ENCODE peak calls at places on chromosomes 6 and 20, in ten cellular contexts. One of them, this sample, is unnamed.

GRCh38 chr6:139820191-139820590 is 445.7 kb upstream of the CITED2 start:
- DNase-seq in stimulated activated CD4-positive, alpha-beta T cell treated with anti-CD3 and anti-CD28 coated beads, Interleukin-12 subunit alpha, Interleukin-12 subunit beta, amount 100 ng/mL, for 4 hours: no peak
- DNase-seq in uterus: no peak
- DNase-seq in choroid plexus epithelial cell: peak
- DNase-seq in astrocyte of the hippocampus: peak
- DNase-seq in iPS DF 19.7: no peak
- DNase-seq in activated T-cell treated with anti-CD3 and anti-CD28 coated beads, Interleukin-2, amount 50 U/mL, for 72 hours: no peak
- DNase-seq in EL: peak
- DNase-seq in AG04450: peak
- DNase-seq in retina: no peak
- DNase-seq in this sample: no peak

GRCh38 chr6:2680264-2680908 is 70.3 kb downstream of the MYLK4 start:
- DNase-seq in stimulated activated CD4-positive, alpha-beta T cell treated with anti-CD3 and anti-CD28 coated beads, Interleukin-12 subunit alpha, Interleukin-12 subunit beta, amount 100 ng/mL, for 4 hours: no peak
- DNase-seq in uterus: no peak
- DNase-seq in choroid plexus epithelial cell: no peak
- DNase-seq in astrocyte of the hippocampus: peak
- DNase-seq in iPS DF 19.7: no peak
- DNase-seq in activated T-cell treated with anti-CD3 and anti-CD28 coated beads, Interleukin-2, amount 50 U/mL, for 72 hours: no peak
- DNase-seq in EL: no peak
- DNase-seq in AG04450: no peak
- DNase-seq in retina: no peak
- DNase-seq in this sample: no peak

GRCh38 chr6:169646906-169647567 is 54.8 kb downstream of the WDR27 start:
- DNase-seq in stimulated activated CD4-positive, alpha-beta T cell treated with anti-CD3 and anti-CD28 coated beads, Interleukin-12 subunit alpha, Interleukin-12 subunit beta, amount 100 ng/mL, for 4 hours: no peak
- DNase-seq in uterus: no peak
- DNase-seq in choroid plexus epithelial cell: no peak
- DNase-seq in astrocyte of the hippocampus: no peak
- DNase-seq in iPS DF 19.7: no peak
- DNase-seq in activated T-cell treated with anti-CD3 and anti-CD28 coated beads, Interleukin-2, amount 50 U/mL, for 72 hours: no peak
- DNase-seq in EL: no peak
- DNase-seq in AG04450: no peak
- DNase-seq in retina: no peak
- DNase-seq in this sample: no peak

GRCh38 chr6:30778001-30778400 is 33.7 kb upstream of the IER3 start:
- DNase-seq in stimulated activated CD4-positive, alpha-beta T cell treated with anti-CD3 and anti-CD28 coated beads, Interleukin-12 subunit alpha, Interleukin-12 subunit beta, amount 100 ng/mL, for 4 hours: no peak
- DNase-seq in uterus: no peak
- DNase-seq in choroid plexus epithelial cell: no peak
- DNase-seq in astrocyte of the hippocampus: no peak
- DNase-seq in iPS DF 19.7: no peak
- DNase-seq in activated T-cell treated with anti-CD3 and anti-CD28 coated beads, Interleukin-2, amount 50 U/mL, for 72 hours: no peak
- DNase-seq in EL: no peak
- DNase-seq in AG04450: no peak
- DNase-seq in retina: no peak
- DNase-seq in this sample: no peak

GRCh38 chr6:132122871-132123270 is 171.7 kb upstream of the CCN2 start:
- DNase-seq in stimulated activated CD4-positive, alpha-beta T cell treated with anti-CD3 and anti-CD28 coated beads, Interleukin-12 subunit alpha, Interleukin-12 subunit beta, amount 100 ng/mL, for 4 hours: no peak
- DNase-seq in uterus: no peak
- DNase-seq in choroid plexus epithelial cell: peak
- DNase-seq in astrocyte of the hippocampus: peak
- DNase-seq in iPS DF 19.7: no peak
- DNase-seq in activated T-cell treated with anti-CD3 and anti-CD28 coated beads, Interleukin-2, amount 50 U/mL, for 72 hours: no peak
- DNase-seq in EL: no peak
- DNase-seq in AG04450: peak
- DNase-seq in retina: no peak
- DNase-seq in this sample: no peak

GRCh38 chr6:3041147-3041546 is 27.1 kb upstream of the RIPK1 start:
- DNase-seq in stimulated activated CD4-positive, alpha-beta T cell treated with anti-CD3 and anti-CD28 coated beads, Interleukin-12 subunit alpha, Interleukin-12 subunit beta, amount 100 ng/mL, for 4 hours: no peak
- DNase-seq in uterus: no peak
- DNase-seq in choroid plexus epithelial cell: no peak
- DNase-seq in astrocyte of the hippocampus: no peak
- DNase-seq in iPS DF 19.7: no peak
- DNase-seq in activated T-cell treated with anti-CD3 and anti-CD28 coated beads, Interleukin-2, amount 50 U/mL, for 72 hours: no peak
- DNase-seq in EL: no peak
- DNase-seq in AG04450: no peak
- DNase-seq in retina: no peak
- DNase-seq in this sample: no peak

GRCh38 chr6:33856655-33857054 is 52.9 kb upstream of the MLN start:
- DNase-seq in stimulated activated CD4-positive, alpha-beta T cell treated with anti-CD3 and anti-CD28 coated beads, Interleukin-12 subunit alpha, Interleukin-12 subunit beta, amount 100 ng/mL, for 4 hours: peak
- DNase-seq in uterus: no peak
- DNase-seq in choroid plexus epithelial cell: no peak
- DNase-seq in astrocyte of the hippocampus: no peak
- DNase-seq in iPS DF 19.7: no peak
- DNase-seq in activated T-cell treated with anti-CD3 and anti-CD28 coated beads, Interleukin-2, amount 50 U/mL, for 72 hours: peak
- DNase-seq in EL: no peak
- DNase-seq in AG04450: no peak
- DNase-seq in retina: no peak
- DNase-seq in this sample: peak

GRCh38 chr6:33779305-33779704 is 9.6 kb downstream of the LEMD2 start:
- DNase-seq in stimulated activated CD4-positive, alpha-beta T cell treated with anti-CD3 and anti-CD28 coated beads, Interleukin-12 subunit alpha, Interleukin-12 subunit beta, amount 100 ng/mL, for 4 hours: no peak
- DNase-seq in uterus: no peak
- DNase-seq in choroid plexus epithelial cell: no peak
- DNase-seq in astrocyte of the hippocampus: peak
- DNase-seq in iPS DF 19.7: no peak
- DNase-seq in activated T-cell treated with anti-CD3 and anti-CD28 coated beads, Interleukin-2, amount 50 U/mL, for 72 hours: no peak
- DNase-seq in EL: no peak
- DNase-seq in AG04450: no peak
- DNase-seq in retina: peak
- DNase-seq in this sample: no peak

GRCh38 chr20:45367126-45367525 is 4.2 kb downstream of the SYS1 start:
- DNase-seq in stimulated activated CD4-positive, alpha-beta T cell treated with anti-CD3 and anti-CD28 coated beads, Interleukin-12 subunit alpha, Interleukin-12 subunit beta, amount 100 ng/mL, for 4 hours: no peak
- DNase-seq in uterus: no peak
- DNase-seq in choroid plexus epithelial cell: no peak
- DNase-seq in astrocyte of the hippocampus: no peak
- DNase-seq in iPS DF 19.7: no peak
- DNase-seq in activated T-cell treated with anti-CD3 and anti-CD28 coated beads, Interleukin-2, amount 50 U/mL, for 72 hours: no peak
- DNase-seq in EL: no peak
- DNase-seq in AG04450: no peak
- DNase-seq in retina: no peak
- DNase-seq in this sample: no peak

GRCh38 chr20:46308258-46309157 is at the start of gene CDH22:
- DNase-seq in stimulated activated CD4-positive, alpha-beta T cell treated with anti-CD3 and anti-CD28 coated beads, Interleukin-12 subunit alpha, Interleukin-12 subunit beta, amount 100 ng/mL, for 4 hours: peak
- DNase-seq in uterus: no peak
- DNase-seq in choroid plexus epithelial cell: peak
- DNase-seq in astrocyte of the hippocampus: peak
- DNase-seq in iPS DF 19.7: no peak
- DNase-seq in activated T-cell treated with anti-CD3 and anti-CD28 coated beads, Interleukin-2, amount 50 U/mL, for 72 hours: peak
- DNase-seq in EL: peak
- DNase-seq in AG04450: no peak
- DNase-seq in retina: peak
- DNase-seq in this sample: peak

GRCh38 chr6:27472182-27472616 is 706 bp downstream of the ZNF184 start:
- DNase-seq in stimulated activated CD4-positive, alpha-beta T cell treated with anti-CD3 and anti-CD28 coated beads, Interleukin-12 subunit alpha, Interleukin-12 subunit beta, amount 100 ng/mL, for 4 hours: peak
- DNase-seq in uterus: peak
- DNase-seq in choroid plexus epithelial cell: peak
- DNase-seq in astrocyte of the hippocampus: peak
- DNase-seq in iPS DF 19.7: no peak
- DNase-seq in activated T-cell treated with anti-CD3 and anti-CD28 coated beads, Interleukin-2, amount 50 U/mL, for 72 hours: peak
- DNase-seq in EL: peak
- DNase-seq in AG04450: peak
- DNase-seq in retina: no peak
- DNase-seq in this sample: peak

GRCh38 chr20:34264141-34264540 is 22.9 kb downstream of the ASIP start:
- DNase-seq in stimulated activated CD4-positive, alpha-beta T cell treated with anti-CD3 and anti-CD28 coated beads, Interleukin-12 subunit alpha, Interleukin-12 subunit beta, amount 100 ng/mL, for 4 hours: no peak
- DNase-seq in uterus: no peak
- DNase-seq in choroid plexus epithelial cell: no peak
- DNase-seq in astrocyte of the hippocampus: no peak
- DNase-seq in iPS DF 19.7: no peak
- DNase-seq in activated T-cell treated with anti-CD3 and anti-CD28 coated beads, Interleukin-2, amount 50 U/mL, for 72 hours: no peak
- DNase-seq in EL: no peak
- DNase-seq in AG04450: no peak
- DNase-seq in retina: no peak
- DNase-seq in this sample: no peak

GRCh38 chr20:63313349-63314014 is 20.5 kb downstream of the COL20A1 start:
- DNase-seq in stimulated activated CD4-positive, alpha-beta T cell treated with anti-CD3 and anti-CD28 coated beads, Interleukin-12 subunit alpha, Interleukin-12 subunit beta, amount 100 ng/mL, for 4 hours: no peak
- DNase-seq in uterus: no peak
- DNase-seq in choroid plexus epithelial cell: no peak
- DNase-seq in astrocyte of the hippocampus: no peak
- DNase-seq in iPS DF 19.7: no peak
- DNase-seq in activated T-cell treated with anti-CD3 and anti-CD28 coated beads, Interleukin-2, amount 50 U/mL, for 72 hours: no peak
- DNase-seq in EL: no peak
- DNase-seq in AG04450: no peak
- DNase-seq in retina: no peak
- DNase-seq in this sample: no peak

GRCh38 chr6:34697904-34698557 is 1.5 kb upstream of the ILRUN start:
- DNase-seq in stimulated activated CD4-positive, alpha-beta T cell treated with anti-CD3 and anti-CD28 coated beads, Interleukin-12 subunit alpha, Interleukin-12 subunit beta, amount 100 ng/mL, for 4 hours: no peak
- DNase-seq in uterus: no peak
- DNase-seq in choroid plexus epithelial cell: no peak
- DNase-seq in astrocyte of the hippocampus: no peak
- DNase-seq in iPS DF 19.7: no peak
- DNase-seq in activated T-cell treated with anti-CD3 and anti-CD28 coated beads, Interleukin-2, amount 50 U/mL, for 72 hours: no peak
- DNase-seq in EL: no peak
- DNase-seq in AG04450: no peak
- DNase-seq in retina: no peak
- DNase-seq in this sample: no peak

GRCh38 chr20:62754122-62754990 is 41.9 kb upstream of the MRGBP start:
- DNase-seq in stimulated activated CD4-positive, alpha-beta T cell treated with anti-CD3 and anti-CD28 coated beads, Interleukin-12 subunit alpha, Interleukin-12 subunit beta, amount 100 ng/mL, for 4 hours: no peak
- DNase-seq in uterus: no peak
- DNase-seq in choroid plexus epithelial cell: no peak
- DNase-seq in astrocyte of the hippocampus: no peak
- DNase-seq in iPS DF 19.7: no peak
- DNase-seq in activated T-cell treated with anti-CD3 and anti-CD28 coated beads, Interleukin-2, amount 50 U/mL, for 72 hours: no peak
- DNase-seq in EL: no peak
- DNase-seq in AG04450: no peak
- DNase-seq in retina: no peak
- DNase-seq in this sample: no peak

GRCh38 chr6:92577077-92577719 is 842.2 kb downstream of the EPHA7 start:
- DNase-seq in stimulated activated CD4-positive, alpha-beta T cell treated with anti-CD3 and anti-CD28 coated beads, Interleukin-12 subunit alpha, Interleukin-12 subunit beta, amount 100 ng/mL, for 4 hours: no peak
- DNase-seq in uterus: no peak
- DNase-seq in choroid plexus epithelial cell: peak
- DNase-seq in astrocyte of the hippocampus: peak
- DNase-seq in iPS DF 19.7: peak
- DNase-seq in activated T-cell treated with anti-CD3 and anti-CD28 coated beads, Interleukin-2, amount 50 U/mL, for 72 hours: no peak
- DNase-seq in EL: no peak
- DNase-seq in AG04450: peak
- DNase-seq in retina: no peak
- DNase-seq in this sample: no peak

GRCh38 chr6:27604986-27605385 is 132.1 kb upstream of the ZNF184 start:
- DNase-seq in stimulated activated CD4-positive, alpha-beta T cell treated with anti-CD3 and anti-CD28 coated beads, Interleukin-12 subunit alpha, Interleukin-12 subunit beta, amount 100 ng/mL, for 4 hours: no peak
- DNase-seq in uterus: no peak
- DNase-seq in choroid plexus epithelial cell: peak
- DNase-seq in astrocyte of the hippocampus: no peak
- DNase-seq in iPS DF 19.7: no peak
- DNase-seq in activated T-cell treated with anti-CD3 and anti-CD28 coated beads, Interleukin-2, amount 50 U/mL, for 72 hours: no peak
- DNase-seq in EL: peak
- DNase-seq in AG04450: no peak
- DNase-seq in retina: no peak
- DNase-seq in this sample: no peak

GRCh38 chr20:51193066-51193772 is 170.3 kb upstream of the KCNG1 start:
- DNase-seq in stimulated activated CD4-positive, alpha-beta T cell treated with anti-CD3 and anti-CD28 coated beads, Interleukin-12 subunit alpha, Interleukin-12 subunit beta, amount 100 ng/mL, for 4 hours: no peak
- DNase-seq in uterus: no peak
- DNase-seq in choroid plexus epithelial cell: peak
- DNase-seq in astrocyte of the hippocampus: no peak
- DNase-seq in iPS DF 19.7: no peak
- DNase-seq in activated T-cell treated with anti-CD3 and anti-CD28 coated beads, Interleukin-2, amount 50 U/mL, for 72 hours: no peak
- DNase-seq in EL: peak
- DNase-seq in AG04450: no peak
- DNase-seq in retina: no peak
- DNase-seq in this sample: no peak

GRCh38 chr6:159606786-159607185 is 86.3 kb downstream of the SOD2 start:
- DNase-seq in stimulated activated CD4-positive, alpha-beta T cell treated with anti-CD3 and anti-CD28 coated beads, Interleukin-12 subunit alpha, Interleukin-12 subunit beta, amount 100 ng/mL, for 4 hours: no peak
- DNase-seq in uterus: no peak
- DNase-seq in choroid plexus epithelial cell: peak
- DNase-seq in astrocyte of the hippocampus: no peak
- DNase-seq in iPS DF 19.7: no peak
- DNase-seq in activated T-cell treated with anti-CD3 and anti-CD28 coated beads, Interleukin-2, amount 50 U/mL, for 72 hours: no peak
- DNase-seq in EL: peak
- DNase-seq in AG04450: no peak
- DNase-seq in retina: no peak
- DNase-seq in this sample: no peak

GRCh38 chr6:109454483-109455160 is 950 bp downstream of the MICAL1 start:
- DNase-seq in stimulated activated CD4-positive, alpha-beta T cell treated with anti-CD3 and anti-CD28 coated beads, Interleukin-12 subunit alpha, Interleukin-12 subunit beta, amount 100 ng/mL, for 4 hours: peak
- DNase-seq in uterus: no peak
- DNase-seq in choroid plexus epithelial cell: peak
- DNase-seq in astrocyte of the hippocampus: peak
- DNase-seq in iPS DF 19.7: no peak
- DNase-seq in activated T-cell treated with anti-CD3 and anti-CD28 coated beads, Interleukin-2, amount 50 U/mL, for 72 hours: peak
- DNase-seq in EL: no peak
- DNase-seq in AG04450: no peak
- DNase-seq in retina: peak
- DNase-seq in this sample: peak

GRCh38 chr6:39950125-39950720 is 16.0 kb upstream of the MOCS1 start:
- DNase-seq in stimulated activated CD4-positive, alpha-beta T cell treated with anti-CD3 and anti-CD28 coated beads, Interleukin-12 subunit alpha, Interleukin-12 subunit beta, amount 100 ng/mL, for 4 hours: no peak
- DNase-seq in uterus: no peak
- DNase-seq in choroid plexus epithelial cell: no peak
- DNase-seq in astrocyte of the hippocampus: no peak
- DNase-seq in iPS DF 19.7: no peak
- DNase-seq in activated T-cell treated with anti-CD3 and anti-CD28 coated beads, Interleukin-2, amount 50 U/mL, for 72 hours: no peak
- DNase-seq in EL: no peak
- DNase-seq in AG04450: no peak
- DNase-seq in retina: no peak
- DNase-seq in this sample: no peak

GRCh38 chr20:35187584-35188190 is 15.8 kb downstream of the PROCR start:
- DNase-seq in stimulated activated CD4-positive, alpha-beta T cell treated with anti-CD3 and anti-CD28 coated beads, Interleukin-12 subunit alpha, Interleukin-12 subunit beta, amount 100 ng/mL, for 4 hours: no peak
- DNase-seq in uterus: no peak
- DNase-seq in choroid plexus epithelial cell: no peak
- DNase-seq in astrocyte of the hippocampus: no peak
- DNase-seq in iPS DF 19.7: no peak
- DNase-seq in activated T-cell treated with anti-CD3 and anti-CD28 coated beads, Interleukin-2, amount 50 U/mL, for 72 hours: no peak
- DNase-seq in EL: no peak
- DNase-seq in AG04450: peak
- DNase-seq in retina: no peak
- DNase-seq in this sample: no peak

GRCh38 chr6:22821664-22822320 is 252.4 kb downstream of the HDGFL1 start:
- DNase-seq in stimulated activated CD4-positive, alpha-beta T cell treated with anti-CD3 and anti-CD28 coated beads, Interleukin-12 subunit alpha, Interleukin-12 subunit beta, amount 100 ng/mL, for 4 hours: no peak
- DNase-seq in uterus: no peak
- DNase-seq in choroid plexus epithelial cell: peak
- DNase-seq in astrocyte of the hippocampus: peak
- DNase-seq in iPS DF 19.7: no peak
- DNase-seq in activated T-cell treated with anti-CD3 and anti-CD28 coated beads, Interleukin-2, amount 50 U/mL, for 72 hours: no peak
- DNase-seq in EL: peak
- DNase-seq in AG04450: no peak
- DNase-seq in retina: peak
- DNase-seq in this sample: no peak

GRCh38 chr6:109455502-109456282 is at the start of gene MICAL1:
- DNase-seq in stimulated activated CD4-positive, alpha-beta T cell treated with anti-CD3 and anti-CD28 coated beads, Interleukin-12 subunit alpha, Interleukin-12 subunit beta, amount 100 ng/mL, for 4 hours: peak
- DNase-seq in uterus: peak
- DNase-seq in choroid plexus epithelial cell: peak
- DNase-seq in astrocyte of the hippocampus: peak
- DNase-seq in iPS DF 19.7: no peak
- DNase-seq in activated T-cell treated with anti-CD3 and anti-CD28 coated beads, Interleukin-2, amount 50 U/mL, for 72 hours: peak
- DNase-seq in EL: peak
- DNase-seq in AG04450: no peak
- DNase-seq in retina: peak
- DNase-seq in this sample: peak

GRCh38 chr20:59025086-59025485 is 5.9 kb downstream of the TUBB1 start:
- DNase-seq in stimulated activated CD4-positive, alpha-beta T cell treated with anti-CD3 and anti-CD28 coated beads, Interleukin-12 subunit alpha, Interleukin-12 subunit beta, amount 100 ng/mL, for 4 hours: no peak
- DNase-seq in uterus: no peak
- DNase-seq in choroid plexus epithelial cell: no peak
- DNase-seq in astrocyte of the hippocampus: no peak
- DNase-seq in iPS DF 19.7: no peak
- DNase-seq in activated T-cell treated with anti-CD3 and anti-CD28 coated beads, Interleukin-2, amount 50 U/mL, for 72 hours: no peak
- DNase-seq in EL: no peak
- DNase-seq in AG04450: no peak
- DNase-seq in retina: no peak
- DNase-seq in this sample: no peak

GRCh38 chr6:106084106-106084963 is 1.8 kb upstream of the PRDM1 start:
- DNase-seq in stimulated activated CD4-positive, alpha-beta T cell treated with anti-CD3 and anti-CD28 coated beads, Interleukin-12 subunit alpha, Interleukin-12 subunit beta, amount 100 ng/mL, for 4 hours: no peak
- DNase-seq in uterus: peak
- DNase-seq in choroid plexus epithelial cell: peak
- DNase-seq in astrocyte of the hippocampus: peak
- DNase-seq in iPS DF 19.7: peak
- DNase-seq in activated T-cell treated with anti-CD3 and anti-CD28 coated beads, Interleukin-2, amount 50 U/mL, for 72 hours: no peak
- DNase-seq in EL: peak
- DNase-seq in AG04450: peak
- DNase-seq in retina: peak
- DNase-seq in this sample: no peak

GRCh38 chr6:35736293-35736894 is 438 bp upstream of the ARMC12 start:
- DNase-seq in stimulated activated CD4-positive, alpha-beta T cell treated with anti-CD3 and anti-CD28 coated beads, Interleukin-12 subunit alpha, Interleukin-12 subunit beta, amount 100 ng/mL, for 4 hours: peak
- DNase-seq in uterus: peak
- DNase-seq in choroid plexus epithelial cell: peak
- DNase-seq in astrocyte of the hippocampus: peak
- DNase-seq in iPS DF 19.7: no peak
- DNase-seq in activated T-cell treated with anti-CD3 and anti-CD28 coated beads, Interleukin-2, amount 50 U/mL, for 72 hours: peak
- DNase-seq in EL: peak
- DNase-seq in AG04450: no peak
- DNase-seq in retina: peak
- DNase-seq in this sample: peak

GRCh38 chr20:40843251-40843650 is 154.2 kb upstream of the MAFB start:
- DNase-seq in stimulated activated CD4-positive, alpha-beta T cell treated with anti-CD3 and anti-CD28 coated beads, Interleukin-12 subunit alpha, Interleukin-12 subunit beta, amount 100 ng/mL, for 4 hours: no peak
- DNase-seq in uterus: no peak
- DNase-seq in choroid plexus epithelial cell: peak
- DNase-seq in astrocyte of the hippocampus: no peak
- DNase-seq in iPS DF 19.7: no peak
- DNase-seq in activated T-cell treated with anti-CD3 and anti-CD28 coated beads, Interleukin-2, amount 50 U/mL, for 72 hours: no peak
- DNase-seq in EL: no peak
- DNase-seq in AG04450: no peak
- DNase-seq in retina: no peak
- DNase-seq in this sample: no peak

This sample was measured in immature natural killer cell.